ENCODE peak calls at places on chromosomes 1 and 21, in ten cellular contexts. E, V, A, C, H, G, N, Z, O and R are unnamed samples.

GRCh38 chr1:200550367-200550766 is 70.2 kb downstream of the KIF14 start:
- DNase-seq in E (no peak), V (no peak), A (no peak), C (no peak), H (no peak), G (no peak), N (no peak), Z (no peak), O (peak), R (no peak)

GRCh38 chr1:236603896-236604217 is 459 bp downstream of the HEATR1 start:
- DNase-seq in E (peak), V (no peak), A (peak), C (peak), H (no peak), G (no peak), N (peak), Z (peak), O (peak), R (no peak)

GRCh38 chr1:108830119-108831008 is 26.5 kb downstream of the AKNAD1 start:
- DNase-seq in E (peak), V (no peak), A (no peak), C (no peak), H (no peak), G (peak), N (peak), Z (peak), O (peak), R (peak)

GRCh38 chr1:17372955-17373354 is 959 bp downstream of the PADI6 start:
- DNase-seq in E (no peak), V (no peak), A (no peak), C (no peak), H (no peak), G (no peak), N (no peak), Z (no peak), O (no peak), R (no peak)

GRCh38 chr1:244346972-244347618 is 104.6 kb downstream of the ADSS2 start:
- DNase-seq in E (no peak), V (no peak), A (no peak), C (no peak), H (no peak), G (no peak), N (no peak), Z (no peak), O (no peak), R (no peak)

GRCh38 chr1:30763654-30764248 is 6.2 kb upstream of the LAPTM5 start:
- DNase-seq in E (peak), V (no peak), A (no peak), C (no peak), H (no peak), G (peak), N (peak), Z (peak), O (peak), R (peak)

GRCh38 chr1:231853588-231854207 is 227.1 kb downstream of the DISC1 start:
- DNase-seq in E (peak), V (no peak), A (no peak), C (no peak), H (no peak), G (peak), N (no peak), Z (no peak), O (no peak), R (no peak)

GRCh38 chr1:97680460-97680859 is 240.4 kb downstream of the DPYD start:
- DNase-seq in E (no peak), V (no peak), A (no peak), C (no peak), H (no peak), G (no peak), N (no peak), Z (no peak), O (no peak), R (no peak)

GRCh38 chr1:173354937-173355280 is 122.2 kb upstream of the PRDX6 start:
- DNase-seq in E (no peak), V (no peak), A (no peak), C (no peak), H (no peak), G (no peak), N (no peak), Z (no peak), O (no peak), R (no peak)

GRCh38 chr21:44427241-44428120 is 27.8 kb upstream of the LRRC3 start:
- DNase-seq in E (no peak), V (no peak), A (peak), C (no peak), H (no peak), G (no peak), N (no peak), Z (no peak), O (no peak), R (no peak)

GRCh38 chr1:58848818-58849411 is 65.1 kb upstream of the JUN start:
- DNase-seq in E (peak), V (no peak), A (no peak), C (peak), H (no peak), G (peak), N (peak), Z (peak), O (peak), R (peak)

GRCh38 chr1:3007298-3008147 is 13.7 kb upstream of the ACTRT2 start:
- DNase-seq in E (no peak), V (no peak), A (no peak), C (no peak), H (no peak), G (no peak), N (no peak), Z (no peak), O (no peak), R (no peak)

GRCh38 chr1:21325731-21326387 is 35.6 kb upstream of the ECE1 start:
- DNase-seq in E (no peak), V (no peak), A (no peak), C (no peak), H (no peak), G (no peak), N (peak), Z (no peak), O (no peak), R (no peak)

GRCh38 chr1:66208631-66209030 is 325.3 kb upstream of the SGIP1 start:
- DNase-seq in E (no peak), V (no peak), A (no peak), C (no peak), H (no peak), G (no peak), N (no peak), Z (no peak), O (no peak), R (no peak)

GRCh38 chr1:54180666-54181360 is 19.0 kb downstream of the CYB5RL start:
- DNase-seq in E (no peak), V (no peak), A (no peak), C (no peak), H (no peak), G (no peak), N (no peak), Z (no peak), O (no peak), R (no peak)

GRCh38 chr1:57229076-57229475 is 194.8 kb downstream of the DAB1 start:
- DNase-seq in E (no peak), V (no peak), A (no peak), C (no peak), H (no peak), G (no peak), N (no peak), Z (no peak), O (no peak), R (no peak)

GRCh38 chr21:45029298-45029967 is 44.9 kb upstream of the ADARB1 start:
- DNase-seq in E (no peak), V (no peak), A (no peak), C (no peak), H (no peak), G (peak), N (no peak), Z (peak), O (no peak), R (peak)

GRCh38 chr1:97145321-97145956 is 423.9 kb downstream of the PTBP2 start:
- DNase-seq in E (peak), V (no peak), A (peak), C (peak), H (no peak), G (no peak), N (peak), Z (peak), O (peak), R (peak)

GRCh38 chr1:185292237-185292636 is 24.8 kb downstream of the IVNS1ABP start:
- DNase-seq in E (no peak), V (no peak), A (no peak), C (no peak), H (no peak), G (peak), N (no peak), Z (no peak), O (no peak), R (no peak)

GRCh38 chr1:27574871-27575831 is 28.8 kb downstream of the AHDC1 start:
- DNase-seq in E (peak), V (no peak), A (peak), C (no peak), H (peak), G (peak), N (peak), Z (peak), O (peak), R (no peak)